ENCODE peak calls at places on chromosome 14, in nine cellular contexts. L is CD8-positive, alpha-beta T cell; N is stimulated activated CD8-positive, alpha-beta memory T cell treated with anti-CD3 and anti-CD28 coated beads, Interleukin-4, amount 100 ng/mL, for 24 hours; W is GM19239; V is stimulated activated CD4-positive, alpha-beta T cell treated with anti-CD3 and anti-CD28 coated beads, Interleukin-2, amount 100 ng/mL, for 48 hours; K is osteocyte; E is Ammon's horn; C is HCEC 1CT; J is activated naive CD4-positive, alpha-beta T cell treated with Interleukin-2 at 50 U/mL for 16 hours. H is an unnamed sample.

GRCh38 chr14:73452341-73453191 is 5.8 kb downstream of the NUMB start:
- DNase-seq in N (no peak), K (no peak), C (peak), V (no peak), L (no peak), J (no peak), E (no peak), W (no peak), H (peak)

GRCh38 chr14:54737132-54737711 is 165.4 kb downstream of the GCH1 start:
- DNase-seq in W (no peak), K (no peak), L (no peak), J (peak), N (no peak), C (peak), E (no peak), V (no peak), H (no peak)

GRCh38 chr14:99724196-99724891 is 40.2 kb downstream of the CYP46A1 start:
- DNase-seq in V (no peak), E (no peak), K (no peak), L (no peak), C (no peak), J (no peak), N (no peak), W (no peak), H (no peak)

GRCh38 chr14:105161314-105161713 is 7.3 kb downstream of the JAG2 start:
- DNase-seq in V (no peak), W (no peak), J (no peak), K (no peak), L (no peak), E (no peak), N (no peak), C (no peak), H (no peak)

GRCh38 chr14:105092124-105092911 is 27.1 kb upstream of the GPR132 start:
- DNase-seq in C (no peak), V (no peak), K (no peak), W (no peak), J (no peak), E (no peak), N (no peak), L (no peak), H (no peak)

GRCh38 chr14:56004323-56004722 is 113.9 kb upstream of the PELI2 start:
- DNase-seq in L (no peak), W (no peak), V (no peak), E (no peak), N (no peak), K (no peak), C (no peak), J (no peak), H (no peak)

GRCh38 chr14:102196436-102197230 is 56.9 kb downstream of the WDR20 start:
- DNase-seq in L (no peak), K (peak), W (no peak), V (no peak), E (peak), N (no peak), J (no peak), C (no peak), H (no peak)

GRCh38 chr14:29927596-29928341 is at the start of gene PRKD1:
- DNase-seq in L (no peak), W (peak), K (no peak), E (peak), J (no peak), N (no peak), C (peak), V (no peak), H (no peak)

GRCh38 chr14:73025544-73025943 is 1.4 kb downstream of the ZFYVE1 start:
- DNase-seq in W (no peak), K (no peak), E (no peak), V (no peak), N (no peak), L (no peak), C (peak), J (no peak), H (no peak)

GRCh38 chr14:33657478-33657877 is 293.4 kb downstream of the EGLN3 start:
- DNase-seq in W (no peak), V (no peak), L (no peak), C (no peak), N (no peak), K (no peak), J (no peak), E (no peak), H (no peak)

GRCh38 chr14:67627519-67627918 is 7.8 kb downstream of the ARG2 start:
- DNase-seq in K (no peak), L (no peak), E (no peak), C (no peak), V (no peak), J (no peak), N (no peak), W (no peak), H (no peak)